ENCODE peak calls at places on chromosomes 5 and 9, in four cellular contexts. J is MM.1S, C is PC-3, B is H1. U is an unnamed sample.

GRCh38 chr5:112121268-112121667 is 297.8 kb downstream of the EPB41L4A start:
- DNase-seq in B (no peak), C (no peak), J (no peak), U (no peak)

GRCh38 chr5:170164087-170164486 is 58.4 kb downstream of the FOXI1 start:
- DNase-seq in J (no peak), B (no peak), C (no peak), U (no peak)

GRCh38 chr5:9431496-9432258 is 114.2 kb downstream of the SEMA5A start:
- DNase-seq in J (peak; percentile 38), C (no peak), B (no peak), U (no peak)

GRCh38 chr9:26166537-26166936 is 488.3 kb upstream of the TUSC1 start:
- DNase-seq in J (no peak), B (no peak), C (no peak), U (no peak)

GRCh38 chr9:14031761-14032279 is 282.1 kb downstream of the NFIB start:
- DNase-seq in J (no peak), C (no peak), B (no peak), U (no peak)

GRCh38 chr9:124363326-124364096 is 51.7 kb downstream of the PSMB7 start:
- DNase-seq in C (no peak), B (no peak), J (no peak), U (no peak)

GRCh38 chr9:35939851-35940250 is 18.1 kb downstream of the OR2S2 start:
- DNase-seq in J (no peak), B (no peak), C (no peak), U (no peak)

GRCh38 chr9:93304574-93305496 is 120.9 kb downstream of the WNK2 start:
- DNase-seq in J (no peak), B (peak; percentile 46), C (peak; percentile 50), U (peak; percentile 29)

GRCh38 chr5:71719092-71719964 is at the start of gene CARTPT:
- DNase-seq in B (no peak), C (no peak), J (no peak), U (peak; percentile 9)

GRCh38 chr9:37229455-37229854 is 109.1 kb downstream of the ZCCHC7 start:
- DNase-seq in B (no peak), J (no peak), C (peak; percentile 3), U (no peak)

GRCh38 chr9:123109540-123110279 is 76.2 kb downstream of the GPR21 start:
- DNase-seq in C (no peak), B (no peak), J (no peak), U (no peak)

GRCh38 chr9:97506264-97506663 is 4.8 kb downstream of the TMOD1 start:
- DNase-seq in C (no peak), B (no peak), J (no peak), U (no peak)

GRCh38 chr5:71986101-71986500 is 121.2 kb upstream of the MAP1B start:
- DNase-seq in B (no peak), J (no peak), C (no peak), U (no peak)

GRCh38 chr9:113919422-113919821 is 43.3 kb downstream of the ZNF618 start:
- DNase-seq in J (no peak), B (no peak), C (no peak), U (no peak)

GRCh38 chr5:126015244-126016054 is 407.8 kb upstream of the GRAMD2B start:
- DNase-seq in J (no peak), C (peak; percentile 35), B (no peak), U (peak; percentile 82)

GRCh38 chr5:126053630-126054029 is 369.6 kb upstream of the GRAMD2B start:
- DNase-seq in B (no peak), C (no peak), J (no peak), U (no peak)

GRCh38 chr5:111551569-111552275 is 39.4 kb upstream of the STARD4 start:
- DNase-seq in J (no peak), B (no peak), C (peak; percentile 41), U (no peak)

GRCh38 chr5:31096238-31096865 is 97.1 kb upstream of the CDH6 start:
- DNase-seq in J (no peak), C (peak; percentile 48), B (no peak), U (no peak)

GRCh38 chr9:79155308-79155707 is 416.5 kb upstream of the TLE4 start:
- DNase-seq in J (no peak), C (no peak), B (no peak), U (peak; percentile 45)

GRCh38 chr5:78979117-78979742 is 5.9 kb downstream of the ARSB start:
- DNase-seq in B (no peak), C (no peak), J (no peak), U (no peak)

GRCh38 chr5:80711938-80712337 is 57.2 kb upstream of the DHFR start:
- DNase-seq in C (peak; percentile 37), B (no peak), J (no peak), U (peak; percentile 10)

DNA sequence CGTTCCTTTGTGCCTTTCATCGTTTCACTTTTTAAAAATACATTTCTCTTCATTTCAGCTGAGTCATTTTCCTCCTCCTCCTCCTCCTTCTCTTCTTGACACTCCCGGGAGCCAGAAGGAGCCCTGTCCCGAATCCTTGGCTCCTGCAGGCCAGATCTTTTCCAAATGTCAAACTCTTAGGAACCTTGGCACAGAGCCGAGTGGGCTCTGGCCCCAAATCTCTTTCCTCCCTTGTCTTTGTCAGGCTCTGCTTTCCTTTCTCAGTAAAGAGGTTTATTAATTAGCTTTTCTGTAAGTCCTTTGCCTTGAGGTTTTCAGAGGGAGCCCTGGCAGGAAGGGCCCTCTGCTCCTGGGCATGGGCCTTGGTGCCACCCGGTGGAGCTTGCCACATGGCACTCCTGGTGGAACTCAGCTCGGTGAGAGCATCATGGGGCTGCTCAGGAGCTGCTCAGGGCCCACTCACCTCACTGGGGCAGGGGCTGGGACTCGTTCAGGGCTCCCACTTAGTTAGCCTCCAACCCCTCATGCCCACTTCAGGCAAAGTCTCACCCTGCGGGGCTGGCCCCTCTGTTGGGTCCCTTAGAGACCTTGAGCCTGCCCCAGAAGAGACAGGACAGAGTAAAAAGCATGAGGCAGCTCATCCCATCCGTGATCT is 17.2 kb downstream of the STC2 start:
- DNase-seq in J (no peak), B (no peak), C (peak; percentile 31), U (no peak)
- H3K4me3 ChIP-seq in J (no peak overlapping the region), B (no peak overlapping the region), C (no peak overlapping the region), U (no peak overlapping the region)

DNA sequence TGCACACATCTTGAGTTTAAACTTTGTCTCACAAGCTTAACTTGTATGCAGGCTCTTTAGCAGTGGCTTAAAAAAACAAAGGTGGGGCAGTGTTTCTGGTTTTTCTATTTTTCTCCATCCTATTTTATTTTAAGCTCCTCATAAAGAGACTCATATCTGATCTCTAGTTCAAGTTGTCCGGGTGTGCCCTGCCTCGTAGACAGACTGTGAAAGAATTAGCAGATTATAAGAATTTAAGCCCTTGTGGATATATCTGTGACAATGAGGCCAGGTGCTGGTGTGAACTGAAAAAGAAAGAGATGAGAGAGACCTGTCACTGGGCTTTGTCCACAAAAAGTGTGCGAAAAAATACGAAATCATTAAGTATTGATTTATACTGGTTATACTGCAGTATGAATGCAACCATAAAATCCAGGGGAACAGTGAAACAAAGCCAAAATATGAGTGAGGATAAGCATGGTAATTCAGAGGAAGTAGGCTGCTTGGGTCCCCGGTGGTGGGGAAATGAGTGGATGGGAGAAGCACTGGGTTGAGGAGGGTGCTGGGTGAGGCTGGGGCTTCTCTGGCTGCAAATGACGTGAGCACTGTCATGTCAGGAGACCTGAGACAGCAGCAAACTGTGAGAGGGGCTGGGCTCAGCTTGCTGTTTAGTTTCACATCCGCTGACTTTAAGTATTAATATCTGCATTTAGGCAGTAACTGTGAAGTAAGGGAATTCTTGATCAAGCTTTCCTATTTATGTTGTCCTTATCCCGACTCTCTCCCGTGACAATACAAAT is 179.7 kb upstream of the ANKRD55 start:
- DNase-seq in C (no peak), B (no peak), J (peak; percentile 89), U (no peak)
- H3K27ac ChIP-seq in C (no peak overlapping the region), B (no peak overlapping the region), J (peak overlapping the region; percentile 85), U (no peak overlapping the region)

GRCh38 chr9:134396825-134397224 is 70.6 kb downstream of the RXRA start:
- DNase-seq in J (no peak), B (no peak), C (no peak), U (no peak)
- H4K20me1 ChIP-seq in J (no peaks in the 10 kb centered on the region), B (peaks cover 12% of the 10 kb centered on the region), C (no peaks in the 10 kb centered on the region), U (no peaks in the 10 kb centered on the region)

GRCh38 chr5:180623411-180623834 is 26.0 kb downstream of the FLT4 start:
- DNase-seq in B (no peak), J (no peak), C (no peak), U (no peak)

GRCh38 chr5:180622910-180623309 is 26.5 kb downstream of the FLT4 start:
- DNase-seq in J (no peak), C (no peak), B (no peak), U (no peak)

GRCh38 chr5:180620014-180620413 is 28.7 kb upstream of the SCGB3A1 start:
- DNase-seq in B (no peak), C (no peak), J (no peak), U (no peak)

GRCh38 chr5:180619563-180619915 is 28.2 kb upstream of the SCGB3A1 start:
- DNase-seq in B (no peak), J (no peak), C (no peak), U (no peak)

DNA sequence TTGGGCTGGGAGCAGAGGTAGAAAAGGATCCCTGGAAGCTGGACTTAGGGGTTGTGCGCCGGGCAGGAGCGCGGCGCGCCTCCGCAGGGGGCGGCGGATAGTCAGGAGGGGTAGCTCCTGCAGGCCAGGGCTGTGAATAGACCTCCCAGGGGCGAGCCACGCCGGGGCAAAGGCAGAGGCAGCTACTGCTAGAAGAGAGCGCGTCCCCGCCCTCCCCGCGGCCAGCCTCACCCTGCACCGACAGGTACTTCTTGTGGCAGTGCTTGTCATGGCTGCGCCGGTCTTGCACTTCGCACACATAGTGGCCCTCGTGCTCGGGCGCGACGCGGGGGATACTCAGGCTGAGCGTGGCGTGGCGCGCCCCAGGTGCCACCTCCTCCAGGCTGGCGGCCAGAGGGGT is 28.1 kb downstream of the FLT4 start:
- DNase-seq in J (no peak), B (no peak), C (no peak), U (no peak)
- H3K4me3 ChIP-seq in J (no peak overlapping the region), B (no peak overlapping the region), C (no peak overlapping the region), U (no peak overlapping the region)

DNA sequence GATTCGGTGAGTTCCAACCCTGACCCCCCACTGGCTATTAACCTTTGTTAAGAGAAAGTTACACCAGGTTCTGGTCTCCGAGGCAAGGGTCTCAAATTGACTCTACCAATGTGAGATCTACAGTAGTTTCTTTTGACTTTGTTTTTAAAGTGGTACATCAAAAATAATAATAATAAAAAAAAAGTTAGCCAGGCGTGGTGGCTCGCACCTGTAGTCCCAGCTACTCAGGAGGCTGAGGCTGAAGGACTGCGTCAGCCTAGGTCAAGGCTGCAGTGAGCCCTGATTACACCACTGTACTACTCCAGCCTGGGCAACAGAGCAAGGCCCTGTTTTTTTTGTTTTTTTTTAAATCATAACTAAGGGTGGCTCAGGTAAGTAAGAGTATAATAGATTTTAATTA is 1.0 kb upstream of the KLF9 start:
- DNase-seq in B (no peak), J (no peak), C (no peak), U (no peak)
- H3K27ac ChIP-seq in B (no peak overlapping the region), J (no peak overlapping the region), C (no peak overlapping the region), U (no peak overlapping the region)

DNA sequence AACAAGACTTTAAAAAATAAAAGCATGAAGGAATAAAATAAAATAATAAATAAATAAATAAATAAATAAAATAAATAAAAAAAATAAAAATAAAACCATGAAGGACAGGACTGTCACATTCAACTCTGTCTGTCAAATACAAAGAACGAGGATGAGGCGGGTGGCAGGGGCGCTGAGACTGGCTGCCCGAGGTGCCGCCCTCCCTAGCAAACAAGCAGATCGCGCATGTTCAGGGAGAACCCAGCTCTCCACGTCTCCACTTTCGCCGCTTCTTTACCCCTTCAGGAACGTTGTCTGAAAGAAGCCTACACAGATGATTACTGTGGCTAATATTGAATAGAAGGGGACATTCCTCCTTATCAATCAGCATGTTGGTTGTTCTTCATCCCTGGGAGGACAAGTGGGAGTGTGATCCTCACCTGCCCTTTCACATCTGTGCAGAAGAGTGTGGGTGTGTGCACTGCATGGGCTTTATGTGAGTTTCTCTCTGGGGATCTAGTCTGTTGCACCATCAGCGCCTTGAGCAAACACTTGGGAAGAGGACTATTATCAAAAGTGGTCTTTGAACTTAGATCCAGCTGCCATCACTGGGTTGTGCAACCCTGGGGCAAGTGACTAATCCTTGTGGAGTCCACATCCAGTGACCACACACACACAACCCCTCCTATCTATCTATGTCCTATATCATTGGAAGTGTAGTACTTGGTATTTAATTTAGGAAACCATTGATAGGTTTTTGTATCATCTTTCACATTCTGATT is 399.2 kb downstream of the IRX2 start:
- DNase-seq in C (no peak), B (no peak), J (no peak), U (no peak)
- H4K20me1 ChIP-seq in C (no peaks in the 10 kb centered on the region), B (no peaks in the 10 kb centered on the region), J (no peaks in the 10 kb centered on the region), U (no peaks in the 10 kb centered on the region)